ENCODE peak calls at places on chromosomes 2 and 18, in six cellular contexts. X is B cell, D is breast epithelium, T is endothelial cell of umbilical vein, F is fibroblast of mammary gland, S is AG09319. K is an unnamed sample.

GRCh38 chr18:10912790-10913560 is 236.4 kb downstream of the PIEZO2 start:
- DNase-seq in X (no peak), D (no peak), T (peak), F (peak), S (no peak), K (no peak)

GRCh38 chr2:204608261-204608660 is 63.0 kb downstream of the PARD3B start:
- DNase-seq in X (no peak), D (no peak), T (no peak), F (peak), S (peak), K (no peak)

GRCh38 chr18:907880-908512 is 3.3 kb downstream of the ADCYAP1 start:
- DNase-seq in X (peak), D (no peak), T (no peak), F (no peak), S (no peak), K (no peak)

GRCh38 chr2:1366546-1367134 is 46.6 kb upstream of the TPO start:
- DNase-seq in X (peak), D (no peak), T (no peak), F (no peak), S (no peak), K (no peak)

GRCh38 chr2:64819774-64820688 is 166.3 kb upstream of the SERTAD2 start:
- DNase-seq in X (peak), D (no peak), T (no peak), F (peak), S (no peak), K (no peak)

GRCh38 chr18:77597726-77598125 is 348.1 kb downstream of the GALR1 start:
- DNase-seq in X (no peak), D (no peak), T (no peak), F (peak), S (no peak), K (no peak)

GRCh38 chr18:72697706-72698105 is 153.6 kb upstream of the CBLN2 start:
- DNase-seq in X (no peak), D (no peak), T (no peak), F (no peak), S (no peak), K (no peak)

GRCh38 chr2:127153691-127154158 is 46.8 kb upstream of the BIN1 start:
- DNase-seq in X (no peak), D (no peak), T (peak), F (peak), S (peak), K (peak)

GRCh38 chr2:168901013-168901412 is at the start of gene G6PC2:
- DNase-seq in X (no peak), D (no peak), T (no peak), F (no peak), S (no peak), K (no peak)

GRCh38 chr2:160336091-160336490 is 136.0 kb upstream of the ITGB6 start:
- DNase-seq in X (no peak), D (no peak), T (no peak), F (no peak), S (peak), K (no peak)

GRCh38 chr2:231613655-231614558 is 21.2 kb downstream of the TEX44 start:
- DNase-seq in X (peak), D (peak), T (peak), F (peak), S (no peak), K (peak)

GRCh38 chr18:60019463-60019840 is 119.7 kb downstream of the PMAIP1 start:
- DNase-seq in X (no peak), D (no peak), T (no peak), F (peak), S (peak), K (peak)

GRCh38 chr18:76903386-76903785 is 81.0 kb downstream of the ZNF236 start:
- DNase-seq in X (no peak), D (no peak), T (no peak), F (no peak), S (no peak), K (no peak)

GRCh38 chr2:236730393-236730792 is 160.8 kb downstream of the ACKR3 start:
- DNase-seq in X (no peak), D (no peak), T (no peak), F (no peak), S (no peak), K (no peak)

GRCh38 chr18:2851771-2852170 is 5.0 kb downstream of the EMILIN2 start:
- DNase-seq in X (no peak), D (no peak), T (no peak), F (no peak), S (no peak), K (no peak)

GRCh38 chr2:72920317-72921087 is 3.2 kb downstream of the EMX1 start:
- DNase-seq in X (peak), D (no peak), T (peak), F (peak), S (no peak), K (no peak)

GRCh38 chr18:55420977-55421611 is 166.9 kb downstream of the TCF4 start:
- DNase-seq in X (no peak), D (no peak), T (no peak), F (no peak), S (no peak), K (no peak)

GRCh38 chr2:144660518-144661316 is 140.8 kb upstream of the ZEB2 start:
- DNase-seq in X (no peak), D (no peak), T (no peak), F (peak), S (no peak), K (peak)

GRCh38 chr2:86370579-86370978 is 33.2 kb upstream of the REEP1 start:
- DNase-seq in X (no peak), D (no peak), T (no peak), F (no peak), S (no peak), K (no peak)

GRCh38 chr2:42999856-43000241 is 207.5 kb upstream of the HAAO start:
- DNase-seq in X (no peak), D (no peak), T (no peak), F (no peak), S (no peak), K (no peak)

GRCh38 chr2:166665991-166666940 is 172.2 kb upstream of the SCN7A start:
- DNase-seq in X (no peak), D (no peak), T (no peak), F (peak), S (no peak), K (no peak)

GRCh38 chr18:25621144-25621543 is 269.2 kb upstream of the ZNF521 start:
- DNase-seq in X (no peak), D (no peak), T (peak), F (peak), S (no peak), K (no peak)

GRCh38 chr2:229921101-229921891 is 513 bp downstream of the TRIP12 start:
- DNase-seq in X (no peak), D (peak), T (peak), F (peak), S (no peak), K (peak)

GRCh38 chr2:218898109-218898878 is 17.6 kb downstream of the WNT10A start:
- DNase-seq in X (peak), D (no peak), T (peak), F (peak), S (no peak), K (peak)

GRCh38 chr2:171523339-171523931 is 1.2 kb downstream of the CYBRD1 start:
- DNase-seq in X (peak), D (peak), T (peak), F (peak), S (peak), K (peak)

GRCh38 chr2:144288428-144288827 is 231.5 kb downstream of the ZEB2 start:
- DNase-seq in X (no peak), D (no peak), T (no peak), F (no peak), S (no peak), K (no peak)

GRCh38 chr2:55965276-55965675 is 41.7 kb upstream of the EFEMP1 start:
- DNase-seq in X (no peak), D (no peak), T (peak), F (no peak), S (no peak), K (no peak)

GRCh38 chr2:145484443-145485086 is 964.6 kb upstream of the ZEB2 start:
- DNase-seq in X (peak), D (no peak), T (peak), F (peak), S (peak), K (peak)

GRCh38 chr18:56727399-56727798 is 76.2 kb downstream of the WDR7 start:
- DNase-seq in X (no peak), D (no peak), T (no peak), F (no peak), S (no peak), K (no peak)

GRCh38 chr2:168767258-168767657 is 35.2 kb upstream of the NOSTRIN start:
- DNase-seq in X (no peak), D (no peak), T (no peak), F (peak), S (no peak), K (peak)

GRCh38 chr2:40161986-40162385 is 289.9 kb downstream of the SLC8A1 start:
- DNase-seq in X (no peak), D (no peak), T (no peak), F (no peak), S (no peak), K (no peak)

GRCh38 chr2:11212645-11213044 is 57.4 kb downstream of the SLC66A3 start:
- DNase-seq in X (no peak), D (no peak), T (no peak), F (peak), S (no peak), K (no peak)

GRCh38 chr18:2536063-2536462 is 35.2 kb downstream of the METTL4 start:
- DNase-seq in X (no peak), D (no peak), T (no peak), F (no peak), S (no peak), K (no peak)

GRCh38 chr2:23378496-23378895 is 6.5 kb upstream of the KLHL29 start:
- DNase-seq in X (no peak), D (no peak), T (no peak), F (no peak), S (no peak), K (peak)

GRCh38 chr2:97722227-97722626 is 8.9 kb downstream of the ZAP70 start:
- DNase-seq in X (no peak), D (no peak), T (no peak), F (no peak), S (no peak), K (no peak)

GRCh38 chr18:52345428-52345827 is 5.4 kb downstream of the DCC start:
- DNase-seq in X (no peak), D (no peak), T (no peak), F (no peak), S (no peak), K (no peak)

GRCh38 chr18:52343138-52343537 is 3.1 kb downstream of the DCC start:
- DNase-seq in X (no peak), D (no peak), T (no peak), F (no peak), S (no peak), K (no peak)

GRCh38 chr18:52343731-52344340 is 3.8 kb downstream of the DCC start:
- DNase-seq in X (no peak), D (no peak), T (no peak), F (no peak), S (no peak), K (no peak)

GRCh38 chr18:52352920-52353319 is 12.9 kb downstream of the DCC start:
- DNase-seq in X (no peak), D (no peak), T (no peak), F (no peak), S (no peak), K (no peak)

GRCh38 chr18:52348209-52348608 is 8.2 kb downstream of the DCC start:
- DNase-seq in X (no peak), D (no peak), T (no peak), F (no peak), S (no peak), K (peak)
- TF ChIP-seq CTCF in X (no peak), D (no peak), T (no peak), F (peak), S (no peak), K (no peak)

GRCh38 chr2:233799716-233800115 is 21.6 kb downstream of the MROH2A start:
- DNase-seq in X (no peak), D (no peak), T (no peak), F (no peak), S (no peak), K (no peak)

GRCh38 chr2:233801357-233802131 is 23.4 kb downstream of the MROH2A start:
- DNase-seq in X (no peak), D (no peak), T (no peak), F (peak), S (no peak), K (peak)

GRCh38 chr2:233799087-233799665 is 21.0 kb downstream of the MROH2A start:
- DNase-seq in X (no peak), D (no peak), T (no peak), F (no peak), S (no peak), K (no peak)

GRCh38 chr2:233798335-233799086 is 20.4 kb downstream of the MROH2A start:
- DNase-seq in X (no peak), D (no peak), T (no peak), F (no peak), S (no peak), K (no peak)

DNA sequence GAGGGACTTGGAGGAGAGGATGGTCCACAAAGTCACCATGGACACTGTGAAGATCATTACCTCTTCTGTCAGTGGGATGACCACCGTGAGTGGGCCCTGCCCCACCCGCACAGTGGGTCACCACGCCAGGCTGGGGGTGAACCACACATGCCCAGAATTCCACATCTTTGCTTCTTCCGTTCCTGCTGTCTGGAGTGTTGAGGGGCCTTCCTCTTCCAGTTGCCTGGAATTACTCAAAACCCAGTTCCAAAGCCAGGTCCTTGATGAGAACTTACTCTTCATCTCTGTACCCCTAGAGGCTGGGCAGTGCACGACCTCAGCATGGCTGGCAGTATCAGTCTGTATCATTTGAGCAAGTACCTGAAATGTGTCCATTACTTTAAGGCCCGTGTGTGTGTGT is 22.1 kb downstream of the MROH2A start:
- DNase-seq in X (no peak), D (no peak), T (no peak), F (no peak), S (no peak), K (no peak)
- TF ChIP-seq CTCF in X (no peak), D (no peak), T (no peak), F (no peak), S (no peak), K (no peak)

GRCh38 chr2:240989451-240990265 is 8.8 kb upstream of the SNED1 start:
- DNase-seq in X (no peak), D (peak), T (peak), F (peak), S (no peak), K (no peak)
- TF ChIP-seq CTCF in X (peak), D (no peak), T (peak), F (peak), S (peak), K (no peak)

GRCh38 chr2:148534416-148535205 is 109.9 kb upstream of the EPC2 start:
- DNase-seq in X (no peak), D (no peak), T (no peak), F (peak), S (no peak), K (no peak)
- TF ChIP-seq CTCF in X (no peak), D (no peak), T (no peak), F (no peak), S (no peak), K (no peak)

DNA sequence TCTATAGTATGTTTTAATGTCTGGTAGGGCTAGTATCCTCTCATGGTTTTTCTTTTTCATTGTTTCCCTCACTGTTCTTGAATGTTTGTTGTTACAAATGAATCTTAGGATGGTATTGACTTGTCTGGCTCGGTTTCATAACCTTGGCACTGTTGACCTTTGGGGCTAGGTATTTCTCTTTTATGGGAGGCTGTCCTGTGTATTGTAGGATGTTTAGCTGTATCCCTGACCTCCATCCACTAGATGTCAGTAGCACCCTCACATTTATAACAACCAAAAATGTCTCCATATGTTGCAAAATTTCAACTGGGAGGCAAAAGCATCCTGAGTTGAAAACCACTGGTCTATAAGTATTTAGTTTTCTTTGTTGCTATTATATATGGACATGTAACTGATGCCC is 7.0 kb upstream of the AOX1 start:
- DNase-seq in X (no peak), D (no peak), T (peak), F (peak), S (no peak), K (no peak)
- TF ChIP-seq CTCF in X (peak), D (no peak), T (peak), F (peak), S (peak), K (peak)

GRCh38 chr2:153478289-153479261 is at the start of gene RPRM:
- DNase-seq in X (peak), D (no peak), T (peak), F (peak), S (peak), K (peak)
- TF ChIP-seq CTCF in X (peak), D (peak), T (peak), F (peak), S (peak), K (peak)

GRCh38 chr2:28818053-28818452 is 7.4 kb downstream of the SPDYA start:
- DNase-seq in X (no peak), D (no peak), T (no peak), F (no peak), S (no peak), K (no peak)

GRCh38 chr2:28822036-28822435 is 11.4 kb downstream of the SPDYA start:
- DNase-seq in X (no peak), D (no peak), T (no peak), F (no peak), S (no peak), K (no peak)

GRCh38 chr2:28824870-28825269 is 14.2 kb downstream of the SPDYA start:
- DNase-seq in X (no peak), D (no peak), T (no peak), F (no peak), S (no peak), K (no peak)

GRCh38 chr2:28824207-28824606 is 13.6 kb downstream of the SPDYA start:
- DNase-seq in X (no peak), D (no peak), T (no peak), F (no peak), S (no peak), K (no peak)

GRCh38 chr2:28821295-28821958 is 10.8 kb downstream of the SPDYA start:
- DNase-seq in X (peak), D (no peak), T (peak), F (peak), S (no peak), K (peak)
- TF ChIP-seq CTCF in X (peak), D (peak), T (peak), F (peak), S (peak), K (peak)

GRCh38 chr2:95023222-95023597 is 2.3 kb upstream of the MAL start:
- DNase-seq in X (no peak), D (no peak), T (no peak), F (no peak), S (no peak), K (peak)
- TF ChIP-seq CTCF in X (no peak), D (no peak), T (no peak), F (no peak), S (no peak), K (no peak)

DNA sequence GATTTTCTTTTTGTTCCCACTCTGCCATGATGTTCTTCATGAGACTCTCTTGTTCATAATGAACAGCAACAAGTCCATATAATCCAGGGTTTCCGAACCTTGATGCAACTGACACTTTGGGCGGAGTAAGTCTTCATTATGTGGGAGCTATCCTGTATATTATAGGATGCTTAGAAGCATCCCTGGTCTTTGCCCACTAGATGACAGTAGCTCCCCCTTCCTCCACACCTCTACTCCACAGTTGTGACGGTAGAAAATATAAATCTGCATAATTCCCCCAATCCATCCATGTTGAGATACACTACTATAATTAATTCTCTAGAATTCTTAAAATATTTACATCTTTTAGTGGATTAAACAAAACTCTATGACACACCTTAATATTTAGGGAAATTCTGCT is 482.2 kb upstream of the CELF4 start:
- DNase-seq in X (no peak), D (no peak), T (no peak), F (no peak), S (no peak), K (no peak)
- TF ChIP-seq CTCF in X (no peak), D (no peak), T (no peak), F (no peak), S (no peak), K (no peak)

GRCh38 chr2:216108310-216108966 is 710 bp upstream of the XRCC5 start:
- DNase-seq in X (no peak), D (no peak), T (no peak), F (no peak), S (no peak), K (no peak)

GRCh38 chr2:216111122-216111521 is 2.0 kb downstream of the XRCC5 start:
- DNase-seq in X (no peak), D (no peak), T (no peak), F (no peak), S (no peak), K (no peak)

GRCh38 chr2:216110620-216111019 is 1.5 kb downstream of the XRCC5 start:
- DNase-seq in X (no peak), D (no peak), T (no peak), F (no peak), S (no peak), K (no peak)

GRCh38 chr2:216108967-216109921 is at the start of gene XRCC5:
- DNase-seq in X (peak), D (peak), T (peak), F (peak), S (peak), K (peak)

DNA sequence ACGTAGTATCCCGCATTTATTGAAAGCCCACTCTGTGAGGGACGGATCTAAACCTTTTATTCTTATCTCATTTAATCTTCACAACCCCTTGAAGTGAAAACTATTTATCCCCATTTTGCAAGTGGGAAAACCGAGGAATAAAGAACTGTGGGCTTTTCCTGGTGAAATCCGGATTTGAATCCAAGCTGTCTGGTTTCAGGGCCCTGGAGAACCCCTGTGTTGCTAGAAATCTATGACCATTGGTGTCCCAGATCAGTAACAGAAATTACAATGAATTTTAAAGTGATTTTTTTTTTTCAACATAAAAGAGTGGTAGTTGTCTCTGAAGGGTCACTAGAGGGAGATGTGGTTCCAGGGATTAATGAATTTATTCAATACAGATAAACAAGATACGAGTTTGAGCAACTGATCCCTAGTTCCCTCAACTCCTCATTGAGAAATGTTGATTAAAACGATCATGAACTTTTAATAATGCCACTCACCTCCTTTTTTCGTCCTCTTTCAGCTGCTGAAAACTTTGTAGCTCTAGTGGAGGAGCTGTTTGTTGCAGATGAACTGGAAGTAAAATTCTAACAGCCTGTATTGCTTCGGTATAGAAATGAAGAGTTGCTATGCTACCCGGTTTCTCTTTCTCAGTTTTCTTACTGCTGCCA is 940 bp downstream of the XRCC5 start:
- DNase-seq in X (no peak), D (no peak), T (peak), F (peak), S (peak), K (peak)
- TF ChIP-seq CTCF in X (peak), D (peak), T (peak), F (peak), S (peak), K (peak)

K was measured in RWPE1.